ENCODE peak calls at places on chromosomes 13 and 19, in seven cellular contexts. E is cardiac muscle cell, O is erythroblast, M is adrenal gland, Y is astrocyte of the cerebellum, F is A673, X is cardiac fibroblast. U is an unnamed sample.

GRCh38 chr13:74708629-74709028 is 574.4 kb upstream of the KLF12 start:
- DNase-seq in O (no peak), Y (no peak), E (no peak), X (no peak), F (no peak), M (no peak), U (no peak)

GRCh38 chr19:49599378-49600298 is 8.7 kb downstream of the PRR12 start:
- DNase-seq in E (no peak), O (no peak), M (no peak), Y (no peak), X (no peak), F (no peak), U (no peak)

GRCh38 chr13:23969672-23970071 is 72.4 kb upstream of the C1QTNF9B start:
- DNase-seq in E (peak), O (no peak), X (peak), M (no peak), Y (no peak), F (no peak), U (no peak)

GRCh38 chr13:43948059-43948458 is 68.4 kb downstream of the LACC1 start:
- DNase-seq in E (no peak), O (no peak), X (no peak), M (no peak), F (no peak), Y (no peak), U (no peak)

GRCh38 chr19:13034636-13035035 is 39.4 kb downstream of the NFIX start:
- DNase-seq in F (no peak), X (no peak), O (no peak), M (no peak), E (no peak), Y (no peak), U (no peak)

GRCh38 chr19:58338825-58339558 is 12.2 kb downstream of the ZSCAN22 start:
- DNase-seq in F (no peak), E (no peak), X (no peak), O (no peak), M (no peak), Y (no peak), U (no peak)

GRCh38 chr13:35781044-35781443 is 304.6 kb upstream of the MAB21L1 start:
- DNase-seq in F (no peak), M (no peak), X (no peak), Y (no peak), E (no peak), O (no peak), U (peak)

GRCh38 chr19:409006-409514 is at the start of gene C2CD4C:
- DNase-seq in E (peak), M (no peak), O (peak), X (no peak), F (peak), Y (no peak), U (peak)

GRCh38 chr19:6709549-6709948 is 10.9 kb downstream of the C3 start:
- DNase-seq in X (no peak), O (no peak), E (no peak), M (no peak), Y (no peak), F (no peak), U (no peak)

GRCh38 chr13:76425930-76426329 is 460.3 kb downstream of the KCTD12 start:
- DNase-seq in X (peak), F (peak), Y (peak), M (no peak), E (peak), O (no peak), U (no peak)

GRCh38 chr13:109362606-109363005 is 423.8 kb downstream of the IRS2 start:
- DNase-seq in Y (no peak), F (no peak), O (no peak), X (no peak), E (no peak), M (no peak), U (no peak)

GRCh38 chr13:45681101-45681500 is 21.0 kb upstream of the CBY2 start:
- DNase-seq in O (no peak), Y (no peak), X (no peak), E (no peak), F (no peak), M (no peak), U (no peak)

GRCh38 chr19:12767150-12767549 is 8.2 kb downstream of the HOOK2 start:
- DNase-seq in E (no peak), M (no peak), X (no peak), F (no peak), O (no peak), Y (no peak), U (no peak)

GRCh38 chr13:54636231-54636630 is 1607.6 kb downstream of the OLFM4 start:
- DNase-seq in X (no peak), F (no peak), Y (no peak), M (no peak), O (no peak), E (no peak), U (no peak)

GRCh38 chr19:10378124-10378523 is 2.2 kb downstream of the TYK2 start:
- DNase-seq in F (no peak), Y (no peak), M (no peak), O (no peak), E (no peak), X (no peak), U (no peak)

GRCh38 chr19:47273313-47274070 is 1.2 kb upstream of the INAFM1 start:
- DNase-seq in O (peak), M (peak), X (peak), Y (peak), F (peak), E (peak), U (peak)

GRCh38 chr13:99385940-99386339 is 78.7 kb upstream of the GPR183 start:
- DNase-seq in E (no peak), M (no peak), Y (no peak), O (no peak), F (no peak), X (no peak), U (no peak)

GRCh38 chr19:33299061-33299665 is 3.2 kb downstream of the CEBPA start:
- DNase-seq in M (no peak), X (no peak), E (no peak), F (no peak), O (no peak), Y (no peak), U (no peak)

GRCh38 chr13:29901714-29902631 is 51.6 kb upstream of the UBL3 start:
- DNase-seq in O (no peak), F (peak), Y (peak), E (peak), X (peak), M (peak), U (peak)

GRCh38 chr19:46766569-46767317 is 20.5 kb upstream of the STRN4 start:
- DNase-seq in O (peak), X (no peak), Y (no peak), F (peak), M (no peak), E (peak), U (peak)

GRCh38 chr13:32134241-32134801 is 102.7 kb downstream of the FRY start:
- DNase-seq in F (no peak), Y (no peak), E (no peak), M (no peak), X (no peak), O (no peak), U (no peak)

GRCh38 chr13:32838985-32839384 is 177.2 kb upstream of the KL start:
- DNase-seq in E (peak), Y (no peak), M (no peak), F (no peak), X (peak), O (no peak), U (peak)

U was measured in SJCRH30.